ENCODE peak calls at places on chromosome 12, in six cellular contexts. R is B cell, M is stomach, Z is psoas muscle, A is gastrocnemius medialis, L is HFF-Myc. F is an unnamed sample.

GRCh38 chr12:78447373-78447772 is 417.2 kb upstream of the SYT1 start:
- DNase-seq in R (no peak), M (no peak), Z (no peak), A (no peak), L (no peak), F (no peak)

GRCh38 chr12:104742551-104742961 is 215.5 kb downstream of the SLC41A2 start:
- DNase-seq in R (no peak), M (peak; percentile 44), Z (no peak), A (no peak), L (no peak), F (no peak)

GRCh38 chr12:106651552-106651951 is 68.7 kb downstream of the RFX4 start:
- DNase-seq in R (no peak), M (no peak), Z (no peak), A (no peak), L (no peak), F (no peak)

GRCh38 chr12:113267621-113268020 is 46.4 kb downstream of the TPCN1 start:
- DNase-seq in R (no peak), M (no peak), Z (no peak), A (no peak), L (no peak), F (no peak)

GRCh38 chr12:9214536-9214935 is 6.3 kb upstream of the PZP start:
- DNase-seq in R (no peak), M (no peak), Z (no peak), A (no peak), L (no peak), F (no peak)

GRCh38 chr12:72368719-72369505 is 96.7 kb downstream of the TRHDE start:
- DNase-seq in R (no peak), M (no peak), Z (no peak), A (no peak), L (no peak), F (no peak)

GRCh38 chr12:120761581-120761980 is 36.0 kb downstream of the ACADS start:
- DNase-seq in R (no peak), M (peak; percentile 46), Z (no peak), A (peak; percentile 83), L (no peak), F (no peak)

GRCh38 chr12:105330938-105331804 is 680 bp downstream of the C12orf75 start:
- DNase-seq in R (no peak), M (peak; percentile 33), Z (peak; percentile 56), A (no peak), L (no peak), F (peak; percentile 60)

GRCh38 chr12:114605918-114606317 is 78.1 kb downstream of the TBX3 start:
- DNase-seq in R (no peak), M (no peak), Z (no peak), A (no peak), L (no peak), F (no peak)

GRCh38 chr12:6533653-6534157 is 612 bp upstream of the GAPDH start:
- DNase-seq in R (no peak), M (peak; percentile 54), Z (peak; percentile 81), A (peak; percentile 72), L (no peak), F (peak; percentile 76)

GRCh38 chr12:51017452-51017851 is 8.7 kb downstream of the SLC11A2 start:
- DNase-seq in R (no peak), M (no peak), Z (no peak), A (no peak), L (no peak), F (no peak)

GRCh38 chr12:78236264-78236663 is 405.6 kb downstream of the NAV3 start:
- DNase-seq in R (no peak), M (no peak), Z (no peak), A (no peak), L (no peak), F (no peak)

GRCh38 chr12:4220489-4220888 is 53.1 kb upstream of the CCND2 start:
- DNase-seq in R (no peak), M (no peak), Z (no peak), A (no peak), L (no peak), F (no peak)

GRCh38 chr12:75120202-75120774 is 89.4 kb downstream of the KCNC2 start:
- DNase-seq in R (no peak), M (no peak), Z (no peak), A (no peak), L (no peak), F (no peak)

GRCh38 chr12:91958816-91959215 is 186.8 kb downstream of the BTG1 start:
- DNase-seq in R (no peak), M (no peak), Z (no peak), A (no peak), L (peak; percentile 7), F (no peak)

GRCh38 chr12:116317986-116318737 is 40.7 kb upstream of the MED13L start:
- DNase-seq in R (no peak), M (peak; percentile 72), Z (peak; percentile 70), A (peak; percentile 82), L (no peak), F (no peak)

GRCh38 chr12:98154850-98155249 is 360.5 kb upstream of the TMPO start:
- DNase-seq in R (no peak), M (no peak), Z (no peak), A (no peak), L (no peak), F (peak; percentile 49)

GRCh38 chr12:92745874-92746553 is 43.2 kb downstream of the PLEKHG7 start:
- DNase-seq in R (no peak), M (peak; percentile 28), Z (peak; percentile 92), A (peak; percentile 79), L (peak; percentile 76), F (no peak)

GRCh38 chr12:80161612-80162011 is 62.3 kb downstream of the OTOGL start:
- DNase-seq in R (no peak), M (no peak), Z (no peak), A (no peak), L (no peak), F (no peak)

GRCh38 chr12:79911889-79912656 is 22.8 kb downstream of the PPP1R12A start:
- DNase-seq in R (no peak), M (no peak), Z (no peak), A (no peak), L (no peak), F (no peak)

GRCh38 chr12:62191747-62192485 is 68.3 kb upstream of the USP15 start:
- DNase-seq in R (no peak), M (no peak), Z (peak; percentile 48), A (no peak), L (no peak), F (peak; percentile 33)

GRCh38 chr12:88782357-88782756 is 202.1 kb upstream of the KITLG start:
- DNase-seq in R (no peak), M (no peak), Z (no peak), A (no peak), L (no peak), F (no peak)

GRCh38 chr12:98416845-98417244 is 98.5 kb upstream of the TMPO start:
- DNase-seq in R (no peak), M (no peak), Z (no peak), A (no peak), L (no peak), F (no peak)

GRCh38 chr12:111687952-111688351 is 2.1 kb downstream of the ACAD10 start:
- DNase-seq in R (no peak), M (no peak), Z (no peak), A (no peak), L (no peak), F (no peak)

GRCh38 chr12:111693818-111694217 is 8.0 kb downstream of the ACAD10 start:
- DNase-seq in R (no peak), M (no peak), Z (no peak), A (no peak), L (no peak), F (no peak)

GRCh38 chr12:111691262-111691661 is 5.4 kb downstream of the ACAD10 start:
- DNase-seq in R (no peak), M (no peak), Z (no peak), A (no peak), L (no peak), F (no peak)

GRCh38 chr12:111687255-111687654 is 1.4 kb downstream of the ACAD10 start:
- DNase-seq in R (no peak), M (no peak), Z (no peak), A (no peak), L (no peak), F (no peak)

GRCh38 chr12:111692575-111693210 is 6.8 kb downstream of the ACAD10 start:
- DNase-seq in R (no peak), M (no peak), Z (no peak), A (no peak), L (no peak), F (no peak)
- TF ChIP-seq CTCF in R (no peak), M (no peak), Z (no peak), A (no peak), L (peak; percentile 27), F (no peak)

DNA sequence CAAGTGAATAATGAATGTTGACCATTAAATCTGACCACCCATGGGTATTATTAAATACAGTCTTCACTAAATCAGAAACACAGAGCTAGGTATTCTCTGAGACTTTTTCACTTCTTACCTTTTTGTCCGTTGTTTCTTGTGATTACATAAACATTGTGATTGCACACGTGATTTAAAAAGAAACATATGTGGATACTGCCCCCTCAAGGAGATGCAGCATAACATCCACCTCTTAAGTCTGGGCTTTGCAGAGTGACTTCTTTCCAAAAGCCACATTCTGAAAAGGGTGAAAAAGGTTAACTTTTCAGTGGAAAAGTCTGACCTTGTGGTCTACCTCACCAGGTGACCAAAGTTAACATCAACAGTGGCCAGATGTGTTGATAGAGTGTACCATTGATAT is 185.5 kb upstream of the FAR2 start:
- DNase-seq in R (no peak), M (no peak), Z (no peak), A (no peak), L (no peak), F (no peak)
- TF ChIP-seq CTCF in R (no peak), M (no peak), Z (no peak), A (no peak), L (peak; percentile 44), F (peak; percentile 18)

GRCh38 chr12:11026118-11026517 is 3.7 kb upstream of the TAS2R19 start:
- DNase-seq in R (no peak), M (no peak), Z (no peak), A (no peak), L (no peak), F (no peak)
- TF ChIP-seq CTCF in R (no peak), M (no peak), Z (no peak), A (no peak), L (no peak), F (no peak)

GRCh38 chr12:68223067-68223747 is 2.4 kb downstream of the IL26 start:
- DNase-seq in R (peak; percentile 76), M (peak; percentile 85), Z (peak; percentile 80), A (peak; percentile 67), L (peak; percentile 72), F (peak; percentile 79)
- TF ChIP-seq CTCF in R (peak; percentile 87), M (no peak), Z (peak; percentile 81), A (peak; percentile 68), L (peak; percentile 82), F (peak; percentile 80)

GRCh38 chr12:77189463-77189862 is 124.1 kb upstream of the E2F7 start:
- DNase-seq in R (no peak), M (no peak), Z (no peak), A (no peak), L (peak; percentile 36), F (no peak)

GRCh38 chr12:77190022-77190421 is 124.7 kb upstream of the E2F7 start:
- DNase-seq in R (no peak), M (no peak), Z (no peak), A (no peak), L (peak; percentile 43), F (no peak)
- TF ChIP-seq CTCF in R (no peak), M (no peak), Z (no peak), A (no peak), L (no peak), F (no peak)